ENCODE peak calls at places on chromosomes 1 and 21, in five cellular contexts. One of them, this sample, is unnamed.

GRCh38 chr21:15283138-15283537 is 218.3 kb upstream of the NRIP1 start:
- DNase-seq in hepatocyte: no peak
- DNase-seq in lower leg skin: no peak
- DNase-seq in endothelial cell of umbilical vein: no peak
- DNase-seq in fibroblast of mammary gland: no peak
- DNase-seq in this sample: no peak

GRCh38 chr1:241611063-241611462 is 29.1 kb downstream of the CHML start:
- DNase-seq in endothelial cell of umbilical vein: peak; percentile 74
- DNase-seq in lower leg skin: no peak
- DNase-seq in hepatocyte: peak; percentile 76
- DNase-seq in fibroblast of mammary gland: peak; percentile 79
- DNase-seq in this sample: peak; percentile 37

GRCh38 chr1:247517795-247518612 is 18.2 kb downstream of the OR2C3 start:
- DNase-seq in endothelial cell of umbilical vein: no peak
- DNase-seq in fibroblast of mammary gland: no peak
- DNase-seq in lower leg skin: no peak
- DNase-seq in hepatocyte: no peak
- DNase-seq in this sample: no peak

GRCh38 chr1:30743584-30744059 is 14.0 kb downstream of the LAPTM5 start:
- DNase-seq in hepatocyte: no peak
- DNase-seq in lower leg skin: no peak
- DNase-seq in endothelial cell of umbilical vein: peak; percentile 17
- DNase-seq in fibroblast of mammary gland: no peak
- DNase-seq in this sample: peak; percentile 89

GRCh38 chr21:15204140-15204774 is 139.5 kb upstream of the NRIP1 start:
- DNase-seq in fibroblast of mammary gland: no peak
- DNase-seq in hepatocyte: no peak
- DNase-seq in endothelial cell of umbilical vein: no peak
- DNase-seq in lower leg skin: no peak
- DNase-seq in this sample: no peak

GRCh38 chr21:44375281-44375651 is 21.8 kb downstream of the TRPM2 start:
- DNase-seq in lower leg skin: peak; percentile 70
- DNase-seq in hepatocyte: no peak
- DNase-seq in fibroblast of mammary gland: no peak
- DNase-seq in endothelial cell of umbilical vein: no peak
- DNase-seq in this sample: no peak

GRCh38 chr1:53919675-53920066 is 25.7 kb downstream of the DIO1 start:
- DNase-seq in fibroblast of mammary gland: peak; percentile 19
- DNase-seq in lower leg skin: no peak
- DNase-seq in hepatocyte: no peak
- DNase-seq in endothelial cell of umbilical vein: no peak
- DNase-seq in this sample: no peak

GRCh38 chr1:183676515-183677189 is 23.5 kb upstream of the APOBEC4 start:
- DNase-seq in hepatocyte: peak; percentile 42
- DNase-seq in lower leg skin: no peak
- DNase-seq in fibroblast of mammary gland: peak; percentile 78
- DNase-seq in endothelial cell of umbilical vein: no peak
- DNase-seq in this sample: no peak

GRCh38 chr21:32411366-32412161 is 942 bp upstream of the EVA1C start:
- DNase-seq in fibroblast of mammary gland: peak; percentile 77
- DNase-seq in lower leg skin: peak; percentile 99
- DNase-seq in hepatocyte: peak; percentile 67
- DNase-seq in endothelial cell of umbilical vein: peak; percentile 57
- DNase-seq in this sample: no peak

GRCh38 chr1:107788189-107788588 is 176.8 kb downstream of the VAV3 start:
- DNase-seq in hepatocyte: no peak
- DNase-seq in endothelial cell of umbilical vein: no peak
- DNase-seq in lower leg skin: no peak
- DNase-seq in fibroblast of mammary gland: no peak
- DNase-seq in this sample: no peak

GRCh38 chr1:232432313-232432712 is 197.6 kb downstream of the SIPA1L2 start:
- DNase-seq in fibroblast of mammary gland: no peak
- DNase-seq in endothelial cell of umbilical vein: no peak
- DNase-seq in lower leg skin: no peak
- DNase-seq in hepatocyte: no peak
- DNase-seq in this sample: no peak

GRCh38 chr1:17419626-17420328 is 19.7 kb downstream of the RCC2 start:
- DNase-seq in lower leg skin: peak; percentile 91
- DNase-seq in hepatocyte: peak; percentile 74
- DNase-seq in endothelial cell of umbilical vein: peak; percentile 57
- DNase-seq in fibroblast of mammary gland: peak; percentile 51
- DNase-seq in this sample: no peak

GRCh38 chr1:36279789-36280296 is 26.3 kb upstream of the SH3D21 start:
- DNase-seq in fibroblast of mammary gland: no peak
- DNase-seq in endothelial cell of umbilical vein: no peak
- DNase-seq in hepatocyte: no peak
- DNase-seq in lower leg skin: no peak
- DNase-seq in this sample: no peak

GRCh38 chr1:94863297-94863911 is 43.2 kb downstream of the SLC44A3 start:
- DNase-seq in lower leg skin: no peak
- DNase-seq in endothelial cell of umbilical vein: peak; percentile 94
- DNase-seq in hepatocyte: peak; percentile 48
- DNase-seq in fibroblast of mammary gland: peak; percentile 75
- DNase-seq in this sample: no peak

GRCh38 chr1:77031101-77031662 is 163.9 kb downstream of the ST6GALNAC5 start:
- DNase-seq in fibroblast of mammary gland: peak; percentile 86
- DNase-seq in lower leg skin: no peak
- DNase-seq in endothelial cell of umbilical vein: peak; percentile 1
- DNase-seq in hepatocyte: peak; percentile 40
- DNase-seq in this sample: no peak

GRCh38 chr1:100353073-100353801 is 931 bp downstream of the CDC14A start:
- DNase-seq in lower leg skin: peak; percentile 85
- DNase-seq in endothelial cell of umbilical vein: peak; percentile 23
- DNase-seq in hepatocyte: peak; percentile 60
- DNase-seq in fibroblast of mammary gland: peak; percentile 4
- DNase-seq in this sample: no peak

GRCh38 chr1:31755197-31755611 is 8.9 kb downstream of the ADGRB2 start:
- DNase-seq in lower leg skin: no peak
- DNase-seq in fibroblast of mammary gland: no peak
- DNase-seq in endothelial cell of umbilical vein: no peak
- DNase-seq in hepatocyte: no peak
- DNase-seq in this sample: no peak

GRCh38 chr21:35426897-35427296 is 377.8 kb upstream of the RUNX1 start:
- DNase-seq in lower leg skin: no peak
- DNase-seq in hepatocyte: no peak
- DNase-seq in fibroblast of mammary gland: no peak
- DNase-seq in endothelial cell of umbilical vein: no peak
- DNase-seq in this sample: no peak

GRCh38 chr1:246569248-246570238 is 3.3 kb downstream of the CNST start:
- DNase-seq in endothelial cell of umbilical vein: peak; percentile 92
- DNase-seq in hepatocyte: no peak
- DNase-seq in fibroblast of mammary gland: peak; percentile 58
- DNase-seq in lower leg skin: no peak
- DNase-seq in this sample: peak; percentile 35

GRCh38 chr1:229690662-229691061 is 64.6 kb downstream of the URB2 start:
- DNase-seq in lower leg skin: no peak
- DNase-seq in endothelial cell of umbilical vein: no peak
- DNase-seq in hepatocyte: no peak
- DNase-seq in fibroblast of mammary gland: no peak
- DNase-seq in this sample: no peak

GRCh38 chr1:192489046-192489445 is 86.5 kb upstream of the RGS1 start:
- DNase-seq in endothelial cell of umbilical vein: peak; percentile 16
- DNase-seq in hepatocyte: no peak
- DNase-seq in lower leg skin: no peak
- DNase-seq in fibroblast of mammary gland: peak; percentile 92
- DNase-seq in this sample: no peak

GRCh38 chr1:192485692-192486436 is 89.7 kb upstream of the RGS1 start:
- DNase-seq in lower leg skin: no peak
- DNase-seq in fibroblast of mammary gland: peak; percentile 100
- DNase-seq in endothelial cell of umbilical vein: peak; percentile 98
- DNase-seq in hepatocyte: peak; percentile 70
- DNase-seq in this sample: no peak

GRCh38 chr1:192489748-192490147 is 85.8 kb upstream of the RGS1 start:
- DNase-seq in endothelial cell of umbilical vein: peak; percentile 95
- DNase-seq in hepatocyte: peak; percentile 84
- DNase-seq in lower leg skin: no peak
- DNase-seq in fibroblast of mammary gland: peak; percentile 96
- DNase-seq in this sample: no peak

GRCh38 chr1:192491804-192492554 is 83.6 kb upstream of the RGS1 start:
- DNase-seq in endothelial cell of umbilical vein: peak; percentile 37
- DNase-seq in hepatocyte: no peak
- DNase-seq in fibroblast of mammary gland: peak; percentile 92
- DNase-seq in lower leg skin: no peak
- DNase-seq in this sample: no peak

DNA sequence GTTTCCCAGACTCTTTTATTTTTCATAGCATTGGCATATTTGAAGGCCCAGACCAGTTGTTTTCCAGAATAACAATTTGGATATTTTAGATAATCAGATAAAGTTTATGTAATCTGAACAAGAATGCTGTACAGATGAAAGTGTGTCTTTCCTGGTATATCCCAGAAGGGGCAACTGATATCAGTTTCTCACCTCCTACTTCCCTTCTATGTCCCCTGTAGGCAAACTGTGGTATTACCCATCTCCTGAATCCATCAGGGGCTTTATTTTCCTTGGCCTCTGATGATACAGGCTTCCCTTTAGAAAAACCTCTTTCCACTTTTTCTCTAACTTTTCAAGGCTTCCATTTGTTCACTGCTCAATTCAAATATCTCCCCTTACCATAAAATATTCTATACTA is 87.5 kb upstream of the RGS1 start:
- DNase-seq in fibroblast of mammary gland: no peak
- DNase-seq in lower leg skin: no peak
- DNase-seq in endothelial cell of umbilical vein: no peak
- DNase-seq in hepatocyte: no peak
- DNase-seq in this sample: no peak
- TF ChIP-seq CTCF in fibroblast of mammary gland: peak; percentile 20
- TF ChIP-seq CTCF in lower leg skin: no peak
- TF ChIP-seq CTCF in endothelial cell of umbilical vein: no peak
- TF ChIP-seq CTCF in hepatocyte: no peak
- TF ChIP-seq CTCF in this sample: no peak

DNA sequence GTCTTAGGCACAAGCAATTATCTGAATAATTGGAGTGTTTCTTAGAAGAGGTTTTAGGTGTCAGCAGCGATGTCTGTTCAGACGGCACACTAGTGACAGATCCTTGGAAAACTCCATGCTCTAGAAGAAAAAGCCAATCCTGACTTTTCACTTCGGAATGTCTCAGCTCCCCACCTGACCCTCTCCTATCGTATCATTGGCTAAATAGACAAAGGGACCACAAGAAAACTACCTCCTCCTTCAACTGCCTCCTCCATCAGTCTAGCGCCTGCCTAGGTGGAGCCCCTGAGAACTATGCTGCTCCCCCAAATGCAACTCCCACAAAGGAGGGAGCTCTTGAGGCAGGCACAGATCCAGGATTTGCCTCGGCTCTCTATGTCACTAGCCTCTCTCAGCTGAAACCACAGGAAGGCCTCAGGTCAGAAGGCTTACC is 148.4 kb downstream of the TOMM20 start:
- DNase-seq in hepatocyte: no peak
- DNase-seq in fibroblast of mammary gland: no peak
- DNase-seq in endothelial cell of umbilical vein: no peak
- DNase-seq in lower leg skin: no peak
- DNase-seq in this sample: no peak
- H3K4me3 ChIP-seq in hepatocyte: no peak overlapping the region
- H3K4me3 ChIP-seq in fibroblast of mammary gland: no peak overlapping the region
- H3K4me3 ChIP-seq in endothelial cell of umbilical vein: no peak overlapping the region
- H3K4me3 ChIP-seq in lower leg skin: no peak overlapping the region
- H3K4me3 ChIP-seq in this sample: peak overlapping the region; percentile 38

GRCh38 chr1:41281367-41281766 is 39.3 kb upstream of the SCMH1 start:
- DNase-seq in fibroblast of mammary gland: no peak
- DNase-seq in hepatocyte: no peak
- DNase-seq in lower leg skin: no peak
- DNase-seq in endothelial cell of umbilical vein: no peak
- DNase-seq in this sample: no peak

GRCh38 chr1:41284121-41284520 is 42.0 kb upstream of the SCMH1 start:
- DNase-seq in fibroblast of mammary gland: no peak
- DNase-seq in endothelial cell of umbilical vein: peak; percentile 14
- DNase-seq in lower leg skin: no peak
- DNase-seq in hepatocyte: no peak
- DNase-seq in this sample: no peak

GRCh38 chr1:41280189-41281032 is 38.3 kb upstream of the SCMH1 start:
- DNase-seq in hepatocyte: no peak
- DNase-seq in endothelial cell of umbilical vein: no peak
- DNase-seq in fibroblast of mammary gland: no peak
- DNase-seq in lower leg skin: no peak
- DNase-seq in this sample: no peak

GRCh38 chr1:41285818-41286217 is 43.7 kb upstream of the SCMH1 start:
- DNase-seq in fibroblast of mammary gland: no peak
- DNase-seq in hepatocyte: no peak
- DNase-seq in lower leg skin: no peak
- DNase-seq in endothelial cell of umbilical vein: no peak
- DNase-seq in this sample: no peak

DNA sequence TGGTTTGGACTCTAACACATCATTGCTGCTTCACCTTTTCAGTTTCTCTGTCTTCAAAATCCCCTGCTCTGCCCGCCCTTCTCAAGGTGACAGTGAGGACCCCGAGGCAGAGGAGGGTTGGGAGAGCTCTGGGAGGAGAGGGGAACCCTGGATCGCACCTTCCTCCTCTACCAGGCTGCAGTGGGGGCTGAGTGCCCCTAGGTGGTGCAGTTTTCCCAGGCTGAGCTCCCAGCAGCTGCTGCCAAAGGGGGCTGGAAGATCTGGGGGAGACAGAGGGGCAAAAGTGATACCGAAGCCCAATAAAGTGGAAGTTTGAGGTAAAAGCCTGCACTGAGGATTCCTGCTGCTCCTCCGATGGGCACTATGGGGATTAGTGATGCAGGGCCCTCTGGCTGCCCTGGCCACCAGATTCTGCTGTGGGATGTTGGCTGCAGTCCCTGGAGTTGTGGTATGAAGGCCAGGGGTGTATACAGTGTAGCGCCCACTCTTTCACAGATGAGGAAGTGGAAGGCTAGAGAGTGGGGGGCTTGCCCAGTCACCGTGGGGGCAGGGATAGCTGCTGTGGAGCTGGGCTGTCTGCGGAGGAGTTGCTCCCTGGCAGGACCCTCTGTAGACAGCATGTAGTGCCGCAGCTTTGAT is 40.7 kb upstream of the SCMH1 start:
- DNase-seq in endothelial cell of umbilical vein: peak; percentile 30
- DNase-seq in fibroblast of mammary gland: peak; percentile 20
- DNase-seq in lower leg skin: no peak
- DNase-seq in hepatocyte: peak; percentile 69
- DNase-seq in this sample: no peak
- TF ChIP-seq CTCF in endothelial cell of umbilical vein: peak; percentile 91
- TF ChIP-seq CTCF in fibroblast of mammary gland: peak; percentile 89
- TF ChIP-seq CTCF in lower leg skin: no peak
- TF ChIP-seq CTCF in hepatocyte: peak; percentile 89
- TF ChIP-seq CTCF in this sample: peak; percentile 94

GRCh38 chr21:45615145-45615711 is 28.3 kb upstream of the PCBP3 start:
- DNase-seq in lower leg skin: peak; percentile 77
- DNase-seq in hepatocyte: no peak
- DNase-seq in endothelial cell of umbilical vein: no peak
- DNase-seq in fibroblast of mammary gland: peak; percentile 80
- DNase-seq in this sample: peak; percentile 58
- H3K4me3 ChIP-seq in lower leg skin: no peak overlapping the region
- H3K4me3 ChIP-seq in hepatocyte: no peak overlapping the region
- H3K4me3 ChIP-seq in endothelial cell of umbilical vein: no peak overlapping the region
- H3K4me3 ChIP-seq in fibroblast of mammary gland: no peak overlapping the region
- H3K4me3 ChIP-seq in this sample: peak overlapping the region; percentile 13